ENCODE peak calls at places on chromosomes 4 and X, in eight cellular contexts. K, Y, U, N, J, F, O and B are unnamed samples.
A peak's percentile ranks its signal among the peaks of the same experiment; 100 is the strongest.

GRCh38 chr4:90904018-90904417 is 776.8 kb downstream of the CCSER1 start:
- DNase-seq in N (no peak), K (no peak), Y (no peak), O (no peak), U (no peak), F (no peak), J (no peak), B (no peak)

GRCh38 chr4:151922306-151922705 is 161.5 kb upstream of the GATB start:
- DNase-seq in U (no peak), K (no peak), F (no peak), N (no peak), O (no peak), J (no peak), Y (no peak), B (no peak)

GRCh38 chr4:56049428-56050212 is 100.9 kb downstream of the CEP135 start:
- DNase-seq in F (no peak), J (no peak), O (peak; percentile 24), U (peak; percentile 70), N (no peak), K (peak; percentile 45), Y (peak; percentile 23), B (peak; percentile 57)

GRCh38 chr4:176920694-176921093 is 128.0 kb upstream of the VEGFC start:
- DNase-seq in U (no peak), J (no peak), K (no peak), F (no peak), Y (no peak), O (no peak), N (no peak), B (no peak)

GRCh38 chr4:168259096-168259495 is 59.5 kb downstream of the DDX60 start:
- DNase-seq in Y (no peak), F (no peak), O (no peak), J (no peak), K (no peak), U (no peak), N (no peak), B (no peak)

GRCh38 chr4:913280-913618 is 18.9 kb downstream of the GAK start:
- DNase-seq in O (no peak), N (no peak), J (no peak), F (no peak), U (no peak), Y (no peak), K (no peak), B (no peak)

GRCh38 chr4:139875456-139875855 is 209.8 kb downstream of the MGST2 start:
- DNase-seq in O (no peak), Y (no peak), N (no peak), U (no peak), K (no peak), F (no peak), J (no peak), B (no peak)

GRCh38 chr4:107034982-107035710 is 967 bp downstream of the DKK2 start:
- DNase-seq in U (peak; percentile 53), N (no peak), K (peak; percentile 51), F (no peak), Y (peak; percentile 17), O (peak; percentile 25), J (no peak), B (no peak)

GRCh38 chrX:74449322-74449936 is 28.1 kb downstream of the SLC16A2 start:
- DNase-seq in N (no peak), U (no peak), J (peak; percentile 19), Y (no peak), K (no peak), F (no peak), O (no peak), B (no peak)

GRCh38 chr4:143482753-143483362 is 30.6 kb upstream of the SMARCA5 start:
- DNase-seq in Y (peak; percentile 61), J (no peak), U (peak; percentile 48), N (no peak), K (no peak), O (no peak), F (no peak), B (peak; percentile 33)

GRCh38 chr4:23904639-23905061 is 14.8 kb upstream of the PPARGC1A start:
- DNase-seq in N (no peak), Y (peak; percentile 39), F (no peak), O (no peak), K (no peak), U (no peak), J (no peak), B (no peak)

GRCh38 chrX:136747003-136747986 is 33.4 kb downstream of the ARHGEF6 start:
- DNase-seq in U (no peak), N (no peak), K (no peak), J (peak; percentile 11), Y (no peak), F (no peak), O (no peak), B (no peak)

GRCh38 chrX:44843318-44843702 is 511 bp upstream of the DUSP21 start:
- DNase-seq in U (no peak), K (no peak), F (no peak), Y (no peak), N (no peak), O (no peak), J (no peak), B (no peak)

GRCh38 chr4:149523039-149523438 is 292.6 kb downstream of the IQCM start:
- DNase-seq in Y (no peak), J (no peak), K (no peak), N (no peak), O (no peak), F (no peak), U (no peak), B (no peak)